ENCODE peak calls at places on chromosome 16, in nine cellular contexts. One of them, this sample, is unnamed.

GRCh38 chr16:57185446-57185944 is 344 bp downstream of the PSME3IP1 start:
- DNase-seq in nephron progenitor cell: peak
- DNase-seq in AG09309: no peak
- DNase-seq in dorsolateral prefrontal cortex: peak
- DNase-seq in progenitor cell of endocrine pancreas: no peak
- DNase-seq in retina: no peak
- DNase-seq in stimulated activated CD4-positive, alpha-beta T cell treated with anti-CD3 and anti-CD28 coated beads, Interleukin-4, amount 100 ng/mL, for 1 hour: no peak
- DNase-seq in cardiac muscle cell: peak
- DNase-seq in effector CD4-positive, alpha-beta T cell: peak
- DNase-seq in this sample: peak

GRCh38 chr16:58378401-58378800 is 13.9 kb upstream of the GINS3 start:
- DNase-seq in effector CD4-positive, alpha-beta T cell: no peak
- DNase-seq in progenitor cell of endocrine pancreas: no peak
- DNase-seq in dorsolateral prefrontal cortex: no peak
- DNase-seq in nephron progenitor cell: no peak
- DNase-seq in retina: no peak
- DNase-seq in AG09309: no peak
- DNase-seq in cardiac muscle cell: no peak
- DNase-seq in stimulated activated CD4-positive, alpha-beta T cell treated with anti-CD3 and anti-CD28 coated beads, Interleukin-4, amount 100 ng/mL, for 1 hour: no peak
- DNase-seq in this sample: no peak

GRCh38 chr16:30761427-30761927 is 385 bp downstream of the CFAP119 start:
- DNase-seq in nephron progenitor cell: peak
- DNase-seq in cardiac muscle cell: peak
- DNase-seq in effector CD4-positive, alpha-beta T cell: peak
- DNase-seq in dorsolateral prefrontal cortex: peak
- DNase-seq in progenitor cell of endocrine pancreas: peak
- DNase-seq in stimulated activated CD4-positive, alpha-beta T cell treated with anti-CD3 and anti-CD28 coated beads, Interleukin-4, amount 100 ng/mL, for 1 hour: peak
- DNase-seq in retina: no peak
- DNase-seq in AG09309: no peak
- DNase-seq in this sample: no peak

GRCh38 chr16:23423496-23424049 is 29.4 kb downstream of the COG7 start:
- DNase-seq in effector CD4-positive, alpha-beta T cell: no peak
- DNase-seq in cardiac muscle cell: no peak
- DNase-seq in AG09309: peak
- DNase-seq in nephron progenitor cell: no peak
- DNase-seq in progenitor cell of endocrine pancreas: no peak
- DNase-seq in dorsolateral prefrontal cortex: peak
- DNase-seq in retina: no peak
- DNase-seq in stimulated activated CD4-positive, alpha-beta T cell treated with anti-CD3 and anti-CD28 coated beads, Interleukin-4, amount 100 ng/mL, for 1 hour: no peak
- DNase-seq in this sample: no peak

GRCh38 chr16:533391-534088 is 6.0 kb downstream of the CAPN15 start:
- DNase-seq in nephron progenitor cell: peak
- DNase-seq in effector CD4-positive, alpha-beta T cell: no peak
- DNase-seq in cardiac muscle cell: peak
- DNase-seq in dorsolateral prefrontal cortex: no peak
- DNase-seq in AG09309: no peak
- DNase-seq in progenitor cell of endocrine pancreas: peak
- DNase-seq in stimulated activated CD4-positive, alpha-beta T cell treated with anti-CD3 and anti-CD28 coated beads, Interleukin-4, amount 100 ng/mL, for 1 hour: no peak
- DNase-seq in retina: no peak
- DNase-seq in this sample: peak

GRCh38 chr16:31360296-31360695 is 5.3 kb downstream of the ITGAX start:
- DNase-seq in retina: no peak
- DNase-seq in dorsolateral prefrontal cortex: no peak
- DNase-seq in stimulated activated CD4-positive, alpha-beta T cell treated with anti-CD3 and anti-CD28 coated beads, Interleukin-4, amount 100 ng/mL, for 1 hour: no peak
- DNase-seq in effector CD4-positive, alpha-beta T cell: no peak
- DNase-seq in AG09309: no peak
- DNase-seq in cardiac muscle cell: no peak
- DNase-seq in progenitor cell of endocrine pancreas: no peak
- DNase-seq in nephron progenitor cell: no peak
- DNase-seq in this sample: no peak

GRCh38 chr16:77462894-77463293 is 28.1 kb upstream of the ADAMTS18 start:
- DNase-seq in dorsolateral prefrontal cortex: no peak
- DNase-seq in cardiac muscle cell: no peak
- DNase-seq in retina: no peak
- DNase-seq in effector CD4-positive, alpha-beta T cell: no peak
- DNase-seq in stimulated activated CD4-positive, alpha-beta T cell treated with anti-CD3 and anti-CD28 coated beads, Interleukin-4, amount 100 ng/mL, for 1 hour: no peak
- DNase-seq in progenitor cell of endocrine pancreas: no peak
- DNase-seq in AG09309: no peak
- DNase-seq in nephron progenitor cell: no peak
- DNase-seq in this sample: no peak

GRCh38 chr16:89615596-89616090 is 2.2 kb downstream of the DPEP1 start:
- DNase-seq in effector CD4-positive, alpha-beta T cell: no peak
- DNase-seq in progenitor cell of endocrine pancreas: peak
- DNase-seq in retina: no peak
- DNase-seq in dorsolateral prefrontal cortex: no peak
- DNase-seq in stimulated activated CD4-positive, alpha-beta T cell treated with anti-CD3 and anti-CD28 coated beads, Interleukin-4, amount 100 ng/mL, for 1 hour: peak
- DNase-seq in nephron progenitor cell: peak
- DNase-seq in cardiac muscle cell: peak
- DNase-seq in AG09309: no peak
- DNase-seq in this sample: no peak

GRCh38 chr16:19001788-19002187 is 18.1 kb downstream of the TMC7 start:
- DNase-seq in AG09309: peak
- DNase-seq in progenitor cell of endocrine pancreas: no peak
- DNase-seq in dorsolateral prefrontal cortex: peak
- DNase-seq in cardiac muscle cell: no peak
- DNase-seq in nephron progenitor cell: no peak
- DNase-seq in retina: no peak
- DNase-seq in stimulated activated CD4-positive, alpha-beta T cell treated with anti-CD3 and anti-CD28 coated beads, Interleukin-4, amount 100 ng/mL, for 1 hour: no peak
- DNase-seq in effector CD4-positive, alpha-beta T cell: no peak
- DNase-seq in this sample: no peak

This sample was measured in cerebellar cortex.